ENCODE peak calls at places on chromosomes 5 and 9, in seven cellular contexts. G, J, Y, H, F, V and B are unnamed samples.

GRCh38 chr5:124655211-124655880 is 91.1 kb downstream of the ZNF608 start:
- DNase-seq in G (peak), J (no peak), Y (peak), H (no peak), F (no peak), V (no peak), B (no peak)

GRCh38 chr9:74824654-74825053 is 63.1 kb downstream of the TRPM6 start:
- DNase-seq in G (peak), J (no peak), Y (peak), H (no peak), F (no peak), V (no peak), B (peak)

GRCh38 chr5:175714686-175715085 is 56.8 kb downstream of the HRH2 start:
- DNase-seq in G (no peak), J (no peak), Y (no peak), H (no peak), F (no peak), V (no peak), B (no peak)

GRCh38 chr5:1814183-1815020 is 13.2 kb downstream of the NDUFS6 start:
- DNase-seq in G (no peak), J (no peak), Y (no peak), H (no peak), F (no peak), V (no peak), B (no peak)

GRCh38 chr5:110644357-110644756 is 82.1 kb downstream of the TMEM232 start:
- DNase-seq in G (no peak), J (no peak), Y (no peak), H (no peak), F (no peak), V (no peak), B (no peak)

GRCh38 chr9:115114541-115114940 is 3.4 kb downstream of the TNC start:
- DNase-seq in G (no peak), J (no peak), Y (no peak), H (no peak), F (no peak), V (no peak), B (no peak)

GRCh38 chr5:134088291-134088690 is 26.2 kb upstream of the TCF7 start:
- DNase-seq in G (no peak), J (no peak), Y (no peak), H (no peak), F (no peak), V (no peak), B (no peak)

GRCh38 chr5:96691503-96692303 is 29.5 kb downstream of the CAST start:
- DNase-seq in G (peak), J (no peak), Y (peak), H (no peak), F (no peak), V (no peak), B (no peak)

GRCh38 chr5:174339130-174339529 is 293.6 kb downstream of the NSG2 start:
- DNase-seq in G (no peak), J (no peak), Y (no peak), H (no peak), F (no peak), V (no peak), B (no peak)

GRCh38 chr5:174336479-174336878 is 291.0 kb downstream of the NSG2 start:
- DNase-seq in G (no peak), J (no peak), Y (no peak), H (no peak), F (no peak), V (no peak), B (no peak)

GRCh38 chr5:174337276-174338203 is 292.0 kb downstream of the NSG2 start:
- DNase-seq in G (no peak), J (no peak), Y (no peak), H (no peak), F (no peak), V (no peak), B (no peak)

GRCh38 chr5:174340221-174340620 is 294.7 kb downstream of the NSG2 start:
- DNase-seq in G (no peak), J (no peak), Y (peak), H (no peak), F (no peak), V (no peak), B (no peak)

DNA sequence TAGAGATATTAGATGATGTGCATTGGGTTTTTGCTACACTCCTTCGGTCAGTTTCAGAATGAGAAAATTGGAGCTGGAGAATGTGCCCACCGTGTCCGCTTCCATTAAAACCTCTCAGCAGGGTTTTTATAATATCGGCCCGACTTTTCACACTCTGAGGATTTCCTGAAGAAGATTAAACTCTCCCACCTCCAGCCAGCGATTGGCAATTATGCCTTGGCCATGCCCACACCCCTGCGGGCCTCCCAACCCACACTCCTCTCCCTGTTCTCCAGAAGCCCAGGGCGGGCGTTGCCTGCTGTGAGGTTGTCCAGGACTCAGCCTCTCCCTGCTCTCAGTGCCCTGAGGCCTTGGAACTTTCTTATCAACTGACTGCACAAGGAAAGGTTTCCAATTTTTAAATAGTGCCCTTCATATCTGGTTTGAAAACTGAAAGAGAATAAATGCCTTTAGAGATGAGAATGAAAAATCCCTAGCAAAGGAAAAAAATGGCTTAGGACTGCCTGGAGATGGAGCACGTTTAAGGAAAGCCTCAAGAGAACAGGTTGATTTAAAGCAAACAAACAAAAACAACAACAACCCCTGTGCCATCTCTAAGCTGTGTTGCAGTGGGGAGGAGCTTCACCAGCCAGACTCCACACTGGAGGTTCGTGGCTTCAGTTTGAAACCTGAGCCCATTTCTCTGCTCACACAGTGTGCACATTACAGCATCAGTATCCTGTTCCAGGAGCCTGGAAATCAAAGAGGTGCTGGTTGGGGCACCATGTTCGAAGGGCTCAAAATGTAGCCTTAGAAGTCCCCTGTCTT is 292.9 kb downstream of the NSG2 start:
- DNase-seq in G (no peak), J (no peak), Y (peak), H (no peak), F (peak), V (no peak), B (no peak)
- H3K4me3 ChIP-seq in G (no peak), J (no peak), Y (no peak), H (no peak), F (no peak), V (no peak), B (no peak)

GRCh38 chr9:127788337-127789011 is 2.6 kb downstream of the CDK9 start:
- DNase-seq in G (no peak), J (no peak), Y (no peak), H (no peak), F (peak), V (no peak), B (no peak)

GRCh38 chr9:127789179-127789578 is 3.3 kb downstream of the CDK9 start:
- DNase-seq in G (no peak), J (no peak), Y (no peak), H (no peak), F (peak), V (no peak), B (no peak)

GRCh38 chr9:127785933-127786772 is at the start of gene CDK9:
- DNase-seq in G (peak), J (peak), Y (peak), H (peak), F (peak), V (peak), B (peak)

GRCh38 chr9:127785023-127785932 is 556 bp upstream of the CDK9 start:
- DNase-seq in G (peak), J (peak), Y (peak), H (peak), F (peak), V (peak), B (no peak)

DNA sequence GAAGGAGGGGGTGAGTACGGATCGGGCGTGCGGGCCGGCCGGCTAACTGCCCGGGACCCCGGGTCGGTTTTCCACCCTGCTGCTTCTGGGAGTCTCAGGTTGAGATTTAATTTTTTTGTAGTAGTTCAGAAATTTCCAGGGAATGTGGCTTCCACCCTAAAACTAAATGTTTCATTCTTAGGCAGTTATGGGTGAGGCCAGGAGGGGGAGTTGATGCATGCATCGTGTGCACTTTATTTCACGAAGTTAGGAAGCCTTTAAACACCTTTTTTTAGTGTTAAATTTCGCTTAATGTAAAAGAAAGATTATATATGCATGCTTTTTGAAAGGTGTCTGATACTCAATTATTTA is 914 bp downstream of the CDK9 start:
- DNase-seq in G (peak), J (no peak), Y (peak), H (no peak), F (no peak), V (no peak), B (no peak)
- H3K4me3 ChIP-seq in G (peak), J (peak), Y (peak), H (peak), F (peak), V (peak), B (peak)

GRCh38 chr9:91131433-91131839 is 230.3 kb downstream of the AUH start:
- DNase-seq in G (peak), J (peak), Y (peak), H (no peak), F (no peak), V (peak), B (peak)

GRCh38 chr9:91127653-91128052 is 234.1 kb downstream of the AUH start:
- DNase-seq in G (peak), J (no peak), Y (no peak), H (no peak), F (no peak), V (no peak), B (no peak)

GRCh38 chr9:91134608-91135007 is 227.1 kb downstream of the AUH start:
- DNase-seq in G (no peak), J (no peak), Y (no peak), H (no peak), F (no peak), V (no peak), B (no peak)

GRCh38 chr9:91132576-91133073 is 229.1 kb downstream of the AUH start:
- DNase-seq in G (no peak), J (no peak), Y (no peak), H (no peak), F (no peak), V (no peak), B (no peak)

DNA sequence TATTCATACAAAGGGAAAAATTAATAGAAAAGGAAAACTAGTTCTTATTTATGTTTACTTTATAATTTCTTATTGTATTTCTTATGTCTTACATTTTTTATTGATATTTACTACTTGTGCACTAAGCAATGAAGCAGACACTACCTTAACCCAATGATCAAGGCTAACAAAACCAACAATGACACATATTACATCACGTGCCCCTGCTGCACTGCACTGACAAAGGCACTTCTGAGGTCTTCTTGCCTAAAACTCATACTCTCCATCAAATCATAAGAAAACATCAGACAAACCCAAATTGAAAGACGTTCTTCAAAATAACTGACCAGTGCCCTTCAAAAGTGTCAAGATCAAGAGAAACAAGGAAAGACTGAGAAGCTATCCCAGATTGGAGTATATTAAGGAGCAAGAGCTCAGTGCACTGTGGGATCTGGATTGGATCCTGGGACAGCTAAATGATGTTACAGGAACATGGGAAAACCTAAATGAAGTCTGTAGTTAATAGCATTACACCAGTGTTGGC is 230.9 kb downstream of the AUH start:
- DNase-seq in G (no peak), J (no peak), Y (no peak), H (no peak), F (no peak), V (no peak), B (no peak)
- H3K4me3 ChIP-seq in G (no peak), J (no peak), Y (no peak), H (no peak), F (no peak), V (no peak), B (no peak)

GRCh38 chr5:139904566-139905400 is 109.2 kb downstream of the PSD2 start:
- DNase-seq in G (no peak), J (no peak), Y (no peak), H (peak), F (no peak), V (no peak), B (no peak)
- H3K4me3 ChIP-seq in G (no peak), J (peak), Y (no peak), H (peak), F (peak), V (peak), B (peak)